ENCODE peak calls at places on chromosome 12, in nine cellular contexts. T is GM12865; O is right atrium auricular region; W is activated CD4-positive, alpha-beta T cell treated with anti-CD3 and anti-CD28 coated beads, Interleukin-2, amount 50 U/mL, for 1 hour; S is germinal center; R is endothelial cell of umbilical vein; Q is cardiac fibroblast; N is activated T-cell treated with anti-CD3 and anti-CD28 coated beads, Interleukin-2, amount 50 U/mL, for 1 hour; X is aorta. Y is an unnamed sample.

GRCh38 chr12:65533177-65533883 is 254.8 kb downstream of the MSRB3 start:
- DNase-seq in W (no peak), X (no peak), O (no peak), R (peak), Q (no peak), N (no peak), T (no peak), S (no peak), Y (no peak)

GRCh38 chr12:107459649-107460048 is 225.9 kb upstream of the PWP1 start:
- DNase-seq in T (no peak), R (no peak), S (no peak), N (no peak), Q (no peak), W (no peak), X (no peak), O (no peak), Y (no peak)

GRCh38 chr12:6836851-6837250 is 3.9 kb upstream of the GNB3 start:
- DNase-seq in Q (no peak), R (no peak), X (peak), N (no peak), O (no peak), S (no peak), W (no peak), T (no peak), Y (no peak)

GRCh38 chr12:13981296-13981962 is at the start of gene GRIN2B:
- DNase-seq in W (no peak), N (no peak), R (no peak), S (no peak), Q (no peak), T (no peak), O (no peak), X (no peak), Y (peak)

GRCh38 chr12:52454411-52455201 is 2.7 kb upstream of the KRT6B start:
- DNase-seq in W (no peak), R (no peak), N (no peak), X (no peak), Q (peak), O (no peak), T (no peak), S (no peak), Y (no peak)

GRCh38 chr12:102564026-102564425 is 83.7 kb upstream of the IGF1 start:
- DNase-seq in T (no peak), N (no peak), W (no peak), R (no peak), Q (no peak), S (no peak), X (no peak), O (no peak), Y (no peak)

GRCh38 chr12:124381454-124382207 is 86.7 kb downstream of the RFLNA start:
- DNase-seq in R (peak), T (no peak), S (no peak), Q (peak), N (no peak), X (peak), O (peak), W (no peak), Y (no peak)

GRCh38 chr12:94707892-94708291 is 57.5 kb upstream of the TMCC3 start:
- DNase-seq in W (no peak), X (peak), R (peak), S (no peak), O (no peak), Q (peak), N (no peak), T (no peak), Y (no peak)

GRCh38 chr12:70722584-70723343 is 85.5 kb upstream of the PTPRB start:
- DNase-seq in W (no peak), Q (peak), X (no peak), T (peak), R (peak), N (no peak), O (no peak), S (no peak), Y (no peak)

GRCh38 chr12:75933136-75933535 is 98.4 kb downstream of the PHLDA1 start:
- DNase-seq in N (no peak), S (no peak), T (no peak), W (no peak), R (peak), Q (peak), X (no peak), O (no peak), Y (no peak)

GRCh38 chr12:57153420-57153997 is 6.1 kb upstream of the LRP1-AS start:
- DNase-seq in X (no peak), N (no peak), T (no peak), W (no peak), Q (no peak), R (no peak), O (no peak), S (no peak), Y (no peak)

GRCh38 chr12:89571481-89572190 is 45.8 kb upstream of the POC1B start:
- DNase-seq in O (no peak), N (no peak), Q (peak), W (no peak), S (no peak), T (no peak), R (no peak), X (no peak), Y (no peak)

GRCh38 chr12:31967569-31967968 is 8.4 kb downstream of the RESF1 start:
- DNase-seq in W (no peak), Q (no peak), T (no peak), X (no peak), N (no peak), O (no peak), S (no peak), R (no peak), Y (no peak)

GRCh38 chr12:42946776-42947435 is 357.4 kb upstream of the PRICKLE1 start:
- DNase-seq in R (no peak), W (no peak), S (no peak), X (no peak), N (no peak), O (no peak), T (no peak), Q (no peak), Y (no peak)

GRCh38 chr12:27453462-27453861 is 6.9 kb downstream of the SMCO2 start:
- DNase-seq in R (no peak), O (no peak), Q (peak), T (no peak), X (no peak), S (no peak), W (no peak), N (no peak), Y (no peak)